ENCODE peak calls at places on chromosomes 1 and 21, in nine cellular contexts. P, J, R, G, W, N, Z, T and V are unnamed samples.

GRCh38 chr1:208010070-208010469 is 99.1 kb upstream of the CD34 start:
- DNase-seq in P (no peak), J (no peak), R (no peak), G (no peak), W (no peak), N (no peak), Z (no peak), T (no peak), V (no peak)

GRCh38 chr21:41369915-41370839 is 8.3 kb downstream of the MX2 start:
- DNase-seq in P (no peak), J (no peak), R (no peak), G (no peak), W (no peak), N (no peak), Z (peak), T (no peak), V (no peak)

GRCh38 chr1:29984544-29985375 is 738.6 kb downstream of the MATN1 start:
- DNase-seq in P (no peak), J (no peak), R (no peak), G (no peak), W (peak), N (peak), Z (no peak), T (no peak), V (peak)

GRCh38 chr1:10891081-10891480 is 94.6 kb upstream of the CASZ1 start:
- DNase-seq in P (no peak), J (peak), R (no peak), G (no peak), W (no peak), N (no peak), Z (no peak), T (no peak), V (no peak)

GRCh38 chr21:39180429-39181019 is 2.7 kb downstream of the PSMG1 start:
- DNase-seq in P (no peak), J (no peak), R (no peak), G (no peak), W (no peak), N (no peak), Z (no peak), T (no peak), V (no peak)

GRCh38 chr1:36733748-36734147 is 251.0 kb upstream of the CSF3R start:
- DNase-seq in P (no peak), J (no peak), R (no peak), G (no peak), W (no peak), N (no peak), Z (no peak), T (no peak), V (peak)

GRCh38 chr1:36251794-36252481 is 27.7 kb downstream of the THRAP3 start:
- DNase-seq in P (no peak), J (no peak), R (no peak), G (no peak), W (no peak), N (no peak), Z (no peak), T (no peak), V (no peak)

GRCh38 chr1:207815466-207815865 is 63.6 kb downstream of the CD46 start:
- DNase-seq in P (no peak), J (no peak), R (peak), G (no peak), W (no peak), N (no peak), Z (no peak), T (no peak), V (no peak)

GRCh38 chr1:1677718-1678580 is 14.6 kb downstream of the SLC35E2B start:
- DNase-seq in P (no peak), J (no peak), R (no peak), G (no peak), W (no peak), N (no peak), Z (peak), T (peak), V (no peak)

GRCh38 chr1:112297536-112297935 is 98.5 kb upstream of the CTTNBP2NL start:
- DNase-seq in P (no peak), J (no peak), R (no peak), G (no peak), W (no peak), N (no peak), Z (no peak), T (no peak), V (no peak)

GRCh38 chr1:24201941-24202440 is 14.9 kb upstream of the IFNLR1 start:
- DNase-seq in P (peak), J (peak), R (peak), G (peak), W (peak), N (peak), Z (peak), T (peak), V (peak)

GRCh38 chr21:31279986-31280385 is 64.1 kb downstream of the TIAM1 start:
- DNase-seq in P (no peak), J (no peak), R (no peak), G (no peak), W (no peak), N (no peak), Z (no peak), T (no peak), V (no peak)

GRCh38 chr1:19448491-19449439 is 36.6 kb downstream of the CAPZB start:
- DNase-seq in P (peak), J (peak), R (peak), G (no peak), W (peak), N (no peak), Z (peak), T (peak), V (peak)